ENCODE peak calls at places on chromosomes 1 and 21, in four cellular contexts. One of them, this sample, is unnamed.

GRCh38 chr21:45158491-45159423 is 84.4 kb downstream of the ADARB1 start:
- DNase-seq in HepG2: no peak
- DNase-seq in WTC11: no peak
- DNase-seq in A549: no peak
- DNase-seq in this sample: no peak

GRCh38 chr1:246067432-246068021 is 439.6 kb downstream of the SMYD3 start:
- DNase-seq in WTC11: no peak
- DNase-seq in A549: no peak
- DNase-seq in HepG2: no peak
- DNase-seq in this sample: no peak

GRCh38 chr1:239841635-239842034 is 250.0 kb upstream of the FMN2 start:
- DNase-seq in WTC11: no peak
- DNase-seq in HepG2: no peak
- DNase-seq in A549: no peak
- DNase-seq in this sample: no peak

GRCh38 chr1:207151920-207152319 is 47.9 kb downstream of the C4BPA start:
- DNase-seq in HepG2: no peak
- DNase-seq in A549: no peak
- DNase-seq in WTC11: no peak
- DNase-seq in this sample: no peak

GRCh38 chr1:116911166-116911553 is 1.4 kb downstream of the PTGFRN start:
- DNase-seq in HepG2: no peak
- DNase-seq in WTC11: no peak
- DNase-seq in A549: no peak
- DNase-seq in this sample: peak

GRCh38 chr1:53957231-53957818 is 11.2 kb downstream of the LRRC42 start:
- DNase-seq in WTC11: no peak
- DNase-seq in HepG2: peak
- DNase-seq in A549: peak
- DNase-seq in this sample: peak

GRCh38 chr1:109978761-109979488 is 5.6 kb upstream of the AHCYL1 start:
- DNase-seq in HepG2: peak
- DNase-seq in A549: no peak
- DNase-seq in WTC11: no peak
- DNase-seq in this sample: no peak

GRCh38 chr1:40270152-40270834 is 12.3 kb downstream of the ZMPSTE24 start:
- DNase-seq in A549: no peak
- DNase-seq in HepG2: no peak
- DNase-seq in WTC11: no peak
- DNase-seq in this sample: no peak

GRCh38 chr21:45302082-45303061 is 14.7 kb upstream of the POFUT2 start:
- DNase-seq in HepG2: no peak
- DNase-seq in WTC11: no peak
- DNase-seq in A549: no peak
- DNase-seq in this sample: no peak

GRCh38 chr1:156435551-156436318 is 64.8 kb downstream of the MEF2D start:
- DNase-seq in WTC11: no peak
- DNase-seq in HepG2: no peak
- DNase-seq in A549: no peak
- DNase-seq in this sample: no peak

GRCh38 chr21:42336065-42336464 is 14.7 kb downstream of the TFF2 start:
- DNase-seq in A549: no peak
- DNase-seq in WTC11: peak
- DNase-seq in HepG2: peak
- DNase-seq in this sample: no peak

GRCh38 chr21:33395866-33396265 is 7.3 kb upstream of the IFNGR2 start:
- DNase-seq in HepG2: no peak
- DNase-seq in WTC11: no peak
- DNase-seq in A549: no peak
- DNase-seq in this sample: no peak

GRCh38 chr1:97006044-97006676 is 284.6 kb downstream of the PTBP2 start:
- DNase-seq in WTC11: no peak
- DNase-seq in A549: no peak
- DNase-seq in HepG2: no peak
- DNase-seq in this sample: no peak

GRCh38 chr1:113681596-113682337 is 77.5 kb downstream of the PHTF1 start:
- DNase-seq in WTC11: no peak
- DNase-seq in HepG2: no peak
- DNase-seq in A549: no peak
- DNase-seq in this sample: no peak

GRCh38 chr1:113683384-113684152 is 75.7 kb downstream of the PHTF1 start:
- DNase-seq in WTC11: no peak
- DNase-seq in HepG2: no peak
- DNase-seq in A549: no peak
- DNase-seq in this sample: no peak

GRCh38 chr1:113686891-113687624 is 72.2 kb downstream of the PHTF1 start:
- DNase-seq in WTC11: no peak
- DNase-seq in HepG2: no peak
- DNase-seq in A549: no peak
- DNase-seq in this sample: no peak

DNA sequence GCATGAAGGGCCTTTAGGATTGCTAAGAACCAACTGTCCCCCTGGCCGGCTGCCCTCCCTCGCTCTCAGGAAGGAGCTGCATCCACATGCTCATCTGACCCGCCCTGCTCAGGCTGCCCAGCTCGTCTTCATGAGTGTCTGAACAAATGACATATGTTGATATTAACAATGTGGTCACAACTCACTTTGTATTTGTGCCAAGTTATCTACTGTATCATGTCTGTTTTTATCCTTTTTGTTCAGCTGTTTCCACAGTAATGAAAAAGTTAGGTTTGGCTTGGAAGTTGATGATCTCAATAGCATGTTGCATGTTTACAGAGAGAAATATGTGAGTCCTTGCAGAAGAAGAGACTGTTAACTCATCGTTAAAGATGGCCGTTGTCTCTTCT is 75.1 kb downstream of the PHTF1 start:
- DNase-seq in HepG2: no peak
- DNase-seq in A549: no peak
- DNase-seq in WTC11: no peak
- DNase-seq in this sample: no peak
- TF ChIP-seq NR3C1 in HepG2: no peak
- TF ChIP-seq NR3C1 in A549: no peak
- TF ChIP-seq NR3C1 in WTC11: no peak
- TF ChIP-seq NR3C1 in this sample: no peak

GRCh38 chr1:25619101-25619890 is 2.7 kb downstream of the MAN1C1 start:
- DNase-seq in HepG2: no peak
- DNase-seq in A549: no peak
- DNase-seq in WTC11: peak
- DNase-seq in this sample: peak
- TF ChIP-seq NR3C1 in HepG2: no peak
- TF ChIP-seq NR3C1 in A549: no peak
- TF ChIP-seq NR3C1 in WTC11: no peak
- TF ChIP-seq NR3C1 in this sample: no peak

DNA sequence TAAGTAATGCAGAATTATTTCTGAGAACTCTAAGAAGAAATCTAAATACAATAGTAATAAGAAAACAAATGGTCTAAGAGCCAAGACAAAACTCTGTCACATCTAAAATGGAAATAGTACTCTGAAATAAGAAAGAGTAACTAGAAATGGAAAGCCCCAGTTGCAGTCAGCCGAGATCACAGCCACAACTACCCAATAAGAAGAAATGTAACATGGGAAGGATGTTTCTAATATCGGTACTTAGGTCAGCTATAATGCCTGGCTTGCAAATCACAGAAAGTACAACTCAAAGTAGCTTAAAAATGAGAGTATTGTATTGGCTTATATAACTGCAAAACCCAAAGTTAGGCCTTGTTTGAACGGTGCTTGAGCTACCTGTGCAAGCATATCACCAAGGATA is 58.6 kb upstream of the USP25 start:
- DNase-seq in A549: no peak
- DNase-seq in WTC11: no peak
- DNase-seq in HepG2: no peak
- DNase-seq in this sample: no peak
- TF ChIP-seq NR3C1 in A549: no peak
- TF ChIP-seq NR3C1 in WTC11: no peak
- TF ChIP-seq NR3C1 in HepG2: no peak
- TF ChIP-seq NR3C1 in this sample: no peak

GRCh38 chr1:182662121-182662890 is 22.1 kb downstream of the RGS8 start:
- DNase-seq in A549: no peak
- DNase-seq in WTC11: peak
- DNase-seq in HepG2: no peak
- DNase-seq in this sample: no peak
- TF ChIP-seq NR3C1 in A549: no peak
- TF ChIP-seq NR3C1 in WTC11: no peak
- TF ChIP-seq NR3C1 in HepG2: no peak
- TF ChIP-seq NR3C1 in this sample: no peak

GRCh38 chr1:150922519-150922975 is 3.6 kb upstream of the SETDB1 start:
- DNase-seq in HepG2: peak
- DNase-seq in WTC11: peak
- DNase-seq in A549: peak
- DNase-seq in this sample: peak
- TF ChIP-seq NR3C1 in HepG2: no peak
- TF ChIP-seq NR3C1 in WTC11: no peak
- TF ChIP-seq NR3C1 in A549: no peak
- TF ChIP-seq NR3C1 in this sample: no peak

GRCh38 chr1:10398278-10398733 is 558 bp upstream of the PGD start:
- DNase-seq in WTC11: no peak
- DNase-seq in HepG2: no peak
- DNase-seq in A549: no peak
- DNase-seq in this sample: no peak

GRCh38 chr1:10401281-10401680 is 2.4 kb downstream of the PGD start:
- DNase-seq in A549: no peak
- DNase-seq in WTC11: no peak
- DNase-seq in HepG2: peak
- DNase-seq in this sample: no peak

GRCh38 chr1:10398734-10399486 is at the start of gene PGD:
- DNase-seq in A549: peak
- DNase-seq in HepG2: peak
- DNase-seq in WTC11: peak
- DNase-seq in this sample: peak

GRCh38 chr1:10399487-10399917 is 638 bp downstream of the PGD start:
- DNase-seq in WTC11: no peak
- DNase-seq in HepG2: peak
- DNase-seq in A549: no peak
- DNase-seq in this sample: peak

GRCh38 chr1:10400013-10400412 is 1.1 kb downstream of the PGD start:
- DNase-seq in HepG2: no peak
- DNase-seq in WTC11: no peak
- DNase-seq in A549: no peak
- DNase-seq in this sample: no peak
- TF ChIP-seq NR3C1 in HepG2: no peak
- TF ChIP-seq NR3C1 in WTC11: no peak
- TF ChIP-seq NR3C1 in A549: no peak
- TF ChIP-seq NR3C1 in this sample: no peak

GRCh38 chr1:183106166-183106565 is 79.9 kb upstream of the LAMC2 start:
- DNase-seq in A549: no peak
- DNase-seq in HepG2: no peak
- DNase-seq in WTC11: no peak
- DNase-seq in this sample: no peak

GRCh38 chr1:183103577-183103976 is 80.4 kb downstream of the LAMC1 start:
- DNase-seq in WTC11: no peak
- DNase-seq in HepG2: no peak
- DNase-seq in A549: no peak
- DNase-seq in this sample: no peak

GRCh38 chr1:183105449-183105848 is 80.6 kb upstream of the LAMC2 start:
- DNase-seq in WTC11: no peak
- DNase-seq in HepG2: no peak
- DNase-seq in A549: no peak
- DNase-seq in this sample: no peak

GRCh38 chr1:183103141-183103540 is 79.9 kb downstream of the LAMC1 start:
- DNase-seq in WTC11: peak
- DNase-seq in A549: no peak
- DNase-seq in HepG2: no peak
- DNase-seq in this sample: no peak

DNA sequence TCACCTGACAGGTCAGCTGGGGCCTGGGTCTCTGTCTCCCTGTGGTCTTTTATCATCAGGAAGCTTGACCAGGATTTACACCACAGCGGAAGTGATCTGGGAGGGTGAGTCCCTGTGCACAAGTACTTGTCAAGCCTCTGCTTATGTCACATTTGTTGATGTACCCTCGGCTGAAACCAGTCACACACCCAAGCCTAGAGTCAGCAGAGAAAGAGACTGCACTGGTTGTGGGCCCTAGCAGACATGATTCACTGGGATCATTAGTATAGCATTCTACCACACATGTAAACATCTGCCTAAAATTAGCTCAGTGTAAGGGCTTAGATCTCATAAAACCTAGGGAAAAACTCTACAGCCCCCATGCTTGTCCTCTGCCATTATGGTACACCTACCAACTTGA is 79.3 kb upstream of the LAMC2 start:
- DNase-seq in HepG2: no peak
- DNase-seq in WTC11: no peak
- DNase-seq in A549: no peak
- DNase-seq in this sample: no peak
- TF ChIP-seq NR3C1 in HepG2: no peak
- TF ChIP-seq NR3C1 in WTC11: no peak
- TF ChIP-seq NR3C1 in A549: no peak
- TF ChIP-seq NR3C1 in this sample: no peak

GRCh38 chr1:11071463-11072215 is 11.8 kb upstream of the SRM start:
- DNase-seq in HepG2: no peak
- DNase-seq in WTC11: no peak
- DNase-seq in A549: no peak
- DNase-seq in this sample: no peak
- TF ChIP-seq NR3C1 in HepG2: no peak
- TF ChIP-seq NR3C1 in WTC11: no peak
- TF ChIP-seq NR3C1 in A549: no peak
- TF ChIP-seq NR3C1 in this sample: no peak

GRCh38 chr21:40445349-40445921 is 401.5 kb downstream of the DSCAM start:
- DNase-seq in A549: no peak
- DNase-seq in WTC11: no peak
- DNase-seq in HepG2: no peak
- DNase-seq in this sample: no peak
- TF ChIP-seq NR3C1 in A549: no peak
- TF ChIP-seq NR3C1 in WTC11: no peak
- TF ChIP-seq NR3C1 in HepG2: no peak
- TF ChIP-seq NR3C1 in this sample: no peak

GRCh38 chr1:234927968-234928635 is 200.5 kb downstream of the TOMM20 start:
- DNase-seq in A549: no peak
- DNase-seq in WTC11: no peak
- DNase-seq in HepG2: no peak
- DNase-seq in this sample: no peak

GRCh38 chr1:234925440-234926251 is 203.0 kb downstream of the TOMM20 start:
- DNase-seq in WTC11: no peak
- DNase-seq in A549: peak
- DNase-seq in HepG2: peak
- DNase-seq in this sample: no peak

GRCh38 chr1:234927312-234927967 is 201.2 kb downstream of the TOMM20 start:
- DNase-seq in WTC11: no peak
- DNase-seq in A549: no peak
- DNase-seq in HepG2: no peak
- DNase-seq in this sample: no peak

GRCh38 chr1:234926252-234926573 is 202.4 kb downstream of the TOMM20 start:
- DNase-seq in A549: no peak
- DNase-seq in HepG2: no peak
- DNase-seq in WTC11: no peak
- DNase-seq in this sample: no peak

GRCh38 chr1:234926574-234927311 is 201.9 kb downstream of the TOMM20 start:
- DNase-seq in WTC11: no peak
- DNase-seq in HepG2: no peak
- DNase-seq in A549: no peak
- DNase-seq in this sample: no peak
- TF ChIP-seq NR3C1 in WTC11: no peak
- TF ChIP-seq NR3C1 in HepG2: no peak
- TF ChIP-seq NR3C1 in A549: no peak
- TF ChIP-seq NR3C1 in this sample: no peak